ENCODE peak calls at places on chromosomes 12 and 14, in four cellular contexts. G, E, S and Z are unnamed samples.

GRCh38 chr14:92754956-92755355 is 6.5 kb upstream of the LGMN start:
- DNase-seq in E (no peak), S (no peak), G (no peak), Z (no peak)

GRCh38 chr14:102768223-102769048 is 8.8 kb upstream of the TRAF3 start:
- DNase-seq in G (no peak), S (no peak), E (no peak), Z (no peak)

GRCh38 chr12:115398311-115398781 is 714.4 kb upstream of the TBX3 start:
- DNase-seq in E (peak; percentile 6), S (no peak), G (no peak), Z (no peak)

GRCh38 chr12:70052931-70053497 is 190.2 kb upstream of the CNOT2 start:
- DNase-seq in G (no peak), E (peak; percentile 93), S (peak; percentile 75), Z (no peak)

GRCh38 chr12:69330475-69331473 is 17.4 kb upstream of the LYZ start:
- DNase-seq in G (peak; percentile 65), S (no peak), E (peak; percentile 11), Z (peak; percentile 46)

GRCh38 chr12:115078988-115079387 is 395.0 kb upstream of the TBX3 start:
- DNase-seq in E (no peak), G (no peak), S (no peak), Z (no peak)

GRCh38 chr14:92917041-92917940 is 5.7 kb upstream of the CHGA start:
- DNase-seq in E (no peak), S (no peak), G (no peak), Z (no peak)

GRCh38 chr14:72419226-72419625 is 474.7 kb downstream of the DPF3 start:
- DNase-seq in E (no peak), G (no peak), S (no peak), Z (no peak)

GRCh38 chr12:25529738-25530137 is 23.3 kb downstream of the LMNTD1 start:
- DNase-seq in S (peak; percentile 3), E (peak; percentile 51), G (no peak), Z (no peak)

GRCh38 chr12:128076188-128076587 is 190.8 kb upstream of the TMEM132C start:
- DNase-seq in G (no peak), S (peak; percentile 31), E (no peak), Z (no peak)

GRCh38 chr12:114448618-114448933 is 42.6 kb upstream of the TBX5 start:
- DNase-seq in S (no peak), E (no peak), G (no peak), Z (no peak)

GRCh38 chr12:6925543-6926279 is 2.0 kb upstream of the ATN1 start:
- DNase-seq in G (no peak), S (peak; percentile 74), E (peak; percentile 92), Z (no peak)

GRCh38 chr14:99502989-99503421 is 21.8 kb downstream of the CCNK start:
- DNase-seq in E (no peak), S (no peak), G (no peak), Z (no peak)

GRCh38 chr12:14267724-14268123 is 97.8 kb upstream of the ATF7IP start:
- DNase-seq in G (no peak), S (no peak), E (no peak), Z (no peak)

GRCh38 chr14:72717220-72717619 is 176.7 kb downstream of the DPF3 start:
- DNase-seq in S (no peak), E (no peak), G (no peak), Z (no peak)

GRCh38 chr12:104218935-104219334 is 3.4 kb downstream of the TXNRD1 start:
- DNase-seq in S (no peak), G (no peak), E (peak; percentile 45), Z (no peak)

GRCh38 chr12:132955094-132955932 is 793 bp downstream of the ZNF605 start:
- DNase-seq in S (peak; percentile 41), G (no peak), E (peak; percentile 81), Z (no peak)

GRCh38 chr14:81565441-81566290 is 32.0 kb upstream of the SEL1L start:
- DNase-seq in S (peak; percentile 26), E (peak; percentile 14), G (no peak), Z (no peak)

GRCh38 chr12:26271889-26272492 is 76.6 kb downstream of the SSPN start:
- DNase-seq in S (peak; percentile 33), E (peak; percentile 86), G (no peak), Z (no peak)

GRCh38 chr12:111334393-111334915 is 34.4 kb downstream of the PHETA1 start:
- DNase-seq in E (no peak), G (no peak), S (no peak), Z (no peak)

GRCh38 chr12:111328138-111328537 is 40.8 kb downstream of the PHETA1 start:
- DNase-seq in S (no peak), E (no peak), G (no peak), Z (no peak)

GRCh38 chr12:111335811-111336210 is 33.1 kb downstream of the PHETA1 start:
- DNase-seq in G (no peak), E (no peak), S (no peak), Z (no peak)

GRCh38 chr12:111327474-111327873 is 41.4 kb downstream of the PHETA1 start:
- DNase-seq in E (no peak), G (no peak), S (no peak), Z (no peak)

GRCh38 chr12:111330800-111331752 is 37.8 kb downstream of the PHETA1 start:
- DNase-seq in G (no peak), S (peak; percentile 59), E (peak; percentile 57), Z (no peak)
- TF ChIP-seq CTCF in G (peak; percentile 32), S (peak; percentile 51), E (peak; percentile 55), Z (no peak)

GRCh38 chr12:94898388-94898787 is 105.1 kb downstream of the NDUFA12 start:
- DNase-seq in E (peak; percentile 17), G (no peak), S (no peak), Z (no peak)
- TF ChIP-seq CTCF in E (peak; percentile 36), G (no peak), S (no peak), Z (no peak)

DNA sequence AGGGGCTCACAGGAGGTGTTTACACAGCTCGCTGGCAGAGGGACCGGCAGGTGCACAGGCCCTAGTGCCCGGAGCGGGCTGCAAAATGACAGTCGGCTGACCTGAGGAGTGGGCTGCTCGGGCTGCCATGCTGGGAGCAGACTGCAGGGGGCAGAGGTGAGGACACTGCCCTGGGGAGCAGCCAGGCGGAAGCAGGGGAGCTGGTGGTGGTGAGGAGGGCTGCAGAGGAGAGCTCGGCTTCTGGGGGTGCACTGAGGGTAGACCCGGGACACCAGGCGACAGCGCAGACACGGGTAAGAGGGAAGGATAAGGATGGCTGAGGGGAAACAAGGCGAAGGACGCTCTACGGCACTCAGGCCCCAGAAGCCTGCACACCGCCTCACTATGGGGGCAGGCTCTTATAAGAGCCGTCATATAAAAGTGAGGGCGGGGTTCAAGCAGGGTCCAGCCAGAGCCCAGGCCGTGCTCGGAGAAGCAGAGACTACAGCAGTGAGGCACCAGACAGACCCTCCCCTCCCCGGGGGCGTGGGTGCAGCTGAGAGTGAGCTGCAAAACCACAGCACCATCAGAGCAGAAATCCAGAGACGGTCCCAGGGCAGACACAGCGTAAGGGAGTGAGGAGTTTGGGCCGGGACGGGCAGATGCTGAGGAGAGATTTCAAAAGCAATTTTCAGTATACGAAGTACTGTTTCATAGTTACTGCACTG is 62.5 kb downstream of the CCDC88C start:
- DNase-seq in E (no peak), S (no peak), G (no peak), Z (no peak)
- TF ChIP-seq CTCF in E (no peak), S (no peak), G (peak; percentile 60), Z (no peak)

DNA sequence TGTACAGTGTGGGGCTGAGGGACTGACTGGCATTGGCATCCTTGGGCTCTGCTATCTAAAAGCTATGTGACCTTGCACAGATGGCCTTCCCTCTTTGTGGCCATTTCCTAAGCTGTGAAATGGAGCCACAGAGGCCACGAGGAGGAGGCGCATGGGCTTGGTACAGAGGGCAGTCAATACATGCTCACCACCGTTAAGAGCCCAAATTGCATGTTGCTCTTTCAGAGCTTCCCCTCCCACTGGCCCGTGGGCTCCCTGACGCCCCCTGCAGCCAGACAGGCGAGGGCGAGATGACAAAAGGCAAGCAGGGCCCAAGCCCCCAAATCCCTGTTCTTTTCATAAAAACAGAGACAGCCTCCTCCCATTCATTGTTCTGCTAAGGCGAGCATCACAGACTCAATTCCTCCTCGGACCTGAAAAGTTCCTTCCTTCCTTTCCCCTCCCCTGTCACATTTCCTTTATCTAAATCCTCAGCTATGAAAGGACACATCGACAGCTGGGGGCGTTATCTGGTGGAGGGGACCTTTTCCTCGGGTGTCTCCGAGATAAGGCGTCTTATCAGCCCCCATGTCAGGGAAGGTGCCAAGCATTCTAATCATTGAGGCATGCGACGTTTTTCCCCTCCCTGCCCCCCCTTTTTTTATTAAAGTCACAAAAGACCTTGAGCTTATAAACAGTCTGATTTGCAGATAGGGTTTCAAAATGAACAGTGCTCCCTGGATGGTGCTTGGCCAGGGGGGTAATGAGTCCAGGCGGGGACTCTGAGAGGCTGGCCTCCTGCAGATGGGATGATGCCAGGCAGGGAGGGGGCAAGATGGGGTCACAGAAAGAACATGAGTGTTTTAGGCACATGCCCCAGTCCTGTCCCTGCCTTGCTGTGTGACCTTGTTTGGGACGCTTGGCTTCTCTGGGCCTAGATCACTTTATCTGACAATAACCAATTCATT is 26.4 kb downstream of the FAM222A start:
- DNase-seq in E (no peak), G (no peak), S (no peak), Z (peak; percentile 10)
- TF ChIP-seq CTCF in E (peak; percentile 17), G (no peak), S (no peak), Z (no peak)

DNA sequence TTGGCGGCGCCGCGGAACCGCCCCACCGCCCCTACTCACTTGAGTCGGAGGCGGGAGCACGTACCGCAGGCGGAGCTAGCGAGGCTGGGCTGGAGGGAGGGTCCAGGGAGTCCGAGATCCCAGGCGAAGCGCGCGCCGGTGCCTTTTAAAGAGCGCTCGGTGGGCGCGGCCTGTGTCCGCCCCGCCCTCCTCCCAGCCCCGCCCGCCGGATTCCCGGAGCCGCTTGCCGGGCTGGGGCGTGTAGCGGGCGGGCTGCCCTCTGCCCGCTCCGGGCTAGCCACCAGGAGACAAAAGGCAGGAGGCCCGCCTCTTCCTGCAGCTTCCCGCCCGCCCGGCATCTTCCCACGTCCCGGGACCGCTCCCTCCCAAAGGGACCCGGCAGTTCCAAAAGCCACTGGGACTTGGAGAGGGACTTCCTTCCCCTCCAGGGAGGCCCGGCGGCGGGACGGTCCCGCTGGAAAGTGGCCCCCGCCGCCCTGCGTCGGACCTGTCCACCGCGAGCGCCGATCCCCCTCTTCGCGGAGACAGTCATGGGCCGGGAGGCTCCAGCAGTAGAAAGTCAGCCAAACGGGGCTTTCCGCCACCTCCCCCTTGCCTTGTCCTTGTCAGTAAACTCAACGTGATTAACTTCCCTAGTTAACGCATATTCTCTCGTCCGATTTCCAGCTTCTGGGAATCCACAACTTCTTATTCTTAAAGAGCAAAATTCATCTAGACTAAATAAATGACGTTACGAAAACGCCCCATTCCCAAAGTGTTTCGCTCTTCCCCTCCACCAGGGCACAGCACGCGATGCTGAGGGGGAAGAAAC is at the start of gene CSRP2:
- DNase-seq in E (peak; percentile 75), G (peak; percentile 29), S (peak; percentile 89), Z (peak; percentile 32)
- TF ChIP-seq CTCF in E (peak; percentile 41), G (no peak), S (peak; percentile 26), Z (no peak)

DNA sequence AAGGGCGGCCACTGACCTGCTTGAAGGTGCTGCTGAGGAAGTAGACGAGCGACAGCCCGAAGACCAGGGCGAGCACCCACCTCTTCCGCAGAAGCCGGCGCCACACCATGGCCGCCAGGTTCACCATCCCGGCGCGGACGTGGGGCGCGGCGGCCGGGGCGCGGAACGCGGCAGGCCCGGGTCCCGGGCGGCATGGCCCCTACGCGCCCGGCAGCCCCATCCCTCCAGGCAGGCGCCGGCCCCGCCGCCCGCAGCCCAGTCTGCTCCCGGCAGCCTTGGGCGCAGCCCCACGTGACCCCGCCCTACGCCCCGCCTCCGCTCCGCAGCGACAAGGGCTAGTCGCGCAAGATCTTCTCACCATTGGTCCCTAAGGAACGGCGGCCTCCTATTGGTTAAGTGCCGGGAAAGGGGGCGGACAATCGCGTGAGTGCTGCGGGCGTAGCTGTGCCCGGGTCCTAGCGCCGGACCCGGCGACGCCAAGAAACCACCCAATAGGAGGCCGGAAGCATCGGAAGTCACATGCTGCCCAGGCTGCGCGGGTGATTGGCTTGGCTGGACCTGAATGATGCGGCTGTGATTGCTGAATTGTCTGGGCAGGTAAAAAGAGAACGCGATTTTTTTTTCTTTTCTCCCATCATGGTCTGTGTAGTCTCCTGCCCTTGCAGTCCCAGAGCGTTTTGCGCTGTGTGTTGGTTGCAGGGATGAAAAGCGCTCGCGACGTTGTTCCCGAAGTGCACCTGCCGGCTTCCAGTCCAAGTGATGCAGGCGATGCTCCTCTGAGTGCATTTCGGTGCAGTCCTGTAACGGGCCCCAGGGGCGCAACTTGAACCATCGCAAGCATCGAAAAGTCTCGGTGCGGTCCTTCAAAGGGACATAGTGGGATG is at the start of the genes RNFT2 and SPRING1:
- DNase-seq in S (peak; percentile 100), E (peak; percentile 99), G (peak; percentile 97), Z (peak; percentile 99)
- TF ChIP-seq CTCF in S (no peak), E (no peak), G (no peak), Z (no peak)